ENCODE peak calls at places on chromosomes 4 and X, in eight cellular contexts. G, K, N, H, Q, C, M and J are unnamed samples.

GRCh38 chr4:53459548-53459947 is 82.1 kb downstream of the FIP1L1 start:
- DNase-seq in H (no peak), C (no peak), Q (no peak), N (peak; percentile 13), K (no peak), G (no peak), M (peak; percentile 22), J (no peak)

GRCh38 chr4:1227817-1228216 is 21.1 kb downstream of the CTBP1 start:
- DNase-seq in K (peak; percentile 34), C (no peak), Q (no peak), G (no peak), M (no peak), N (no peak), H (no peak), J (no peak)

GRCh38 chrX:110428144-110428543 is 69.5 kb downstream of the RTL9 start:
- DNase-seq in Q (no peak), K (no peak), G (no peak), C (no peak), H (no peak), M (no peak), N (no peak), J (no peak)

GRCh38 chr4:137129471-137130244 is 402.6 kb downstream of the PCDH18 start:
- DNase-seq in H (no peak), N (no peak), M (peak; percentile 80), K (no peak), G (no peak), C (no peak), Q (no peak), J (no peak)

GRCh38 chr4:83535520-83535944 is 376 bp upstream of the GPAT3 start:
- DNase-seq in G (no peak), K (peak; percentile 56), N (peak; percentile 83), H (peak; percentile 80), M (peak; percentile 87), C (no peak), Q (peak; percentile 63), J (no peak)

GRCh38 chr4:122796801-122797404 is 29.7 kb upstream of the FGF2 start:
- DNase-seq in K (no peak), N (no peak), M (no peak), Q (no peak), G (no peak), H (no peak), C (no peak), J (no peak)

GRCh38 chrX:26613951-26614350 is 398.0 kb downstream of the MAGEB5 start:
- DNase-seq in G (no peak), M (no peak), K (no peak), N (no peak), Q (no peak), H (no peak), C (no peak), J (no peak)

GRCh38 chr4:94803181-94803580 is 45.4 kb downstream of the BMPR1B start:
- DNase-seq in M (no peak), H (no peak), K (no peak), Q (no peak), N (no peak), G (no peak), C (no peak), J (no peak)

GRCh38 chr4:95363966-95364365 is 184.8 kb downstream of the UNC5C start:
- DNase-seq in H (no peak), G (no peak), C (no peak), Q (no peak), M (no peak), K (no peak), N (no peak), J (no peak)

GRCh38 chr4:112647785-112648184 is 10.8 kb downstream of the LARP7 start:
- DNase-seq in G (no peak), Q (no peak), H (no peak), M (no peak), N (no peak), C (no peak), K (no peak), J (no peak)

GRCh38 chr4:112646632-112647537 is 9.9 kb downstream of the LARP7 start:
- DNase-seq in H (no peak), Q (no peak), G (no peak), M (no peak), K (no peak), N (no peak), C (no peak), J (no peak)

GRCh38 chr4:112650332-112650731 is 13.4 kb downstream of the LARP7 start:
- DNase-seq in H (no peak), K (no peak), N (no peak), M (no peak), C (no peak), G (no peak), Q (no peak), J (no peak)

GRCh38 chr4:112649055-112649408 is 12.1 kb downstream of the LARP7 start:
- DNase-seq in M (no peak), G (no peak), C (no peak), K (no peak), H (no peak), N (no peak), Q (no peak), J (no peak)

GRCh38 chr4:112648263-112649054 is 11.5 kb downstream of the LARP7 start:
- DNase-seq in Q (no peak), C (no peak), G (no peak), K (no peak), M (no peak), H (no peak), N (no peak), J (no peak)
- H3K4me3 ChIP-seq in Q (no peak overlapping the region), C (no peak overlapping the region), G (no peak overlapping the region), K (no peak overlapping the region), M (no peak overlapping the region), H (no peak overlapping the region), N (no peak overlapping the region), J (no peak overlapping the region)

DNA sequence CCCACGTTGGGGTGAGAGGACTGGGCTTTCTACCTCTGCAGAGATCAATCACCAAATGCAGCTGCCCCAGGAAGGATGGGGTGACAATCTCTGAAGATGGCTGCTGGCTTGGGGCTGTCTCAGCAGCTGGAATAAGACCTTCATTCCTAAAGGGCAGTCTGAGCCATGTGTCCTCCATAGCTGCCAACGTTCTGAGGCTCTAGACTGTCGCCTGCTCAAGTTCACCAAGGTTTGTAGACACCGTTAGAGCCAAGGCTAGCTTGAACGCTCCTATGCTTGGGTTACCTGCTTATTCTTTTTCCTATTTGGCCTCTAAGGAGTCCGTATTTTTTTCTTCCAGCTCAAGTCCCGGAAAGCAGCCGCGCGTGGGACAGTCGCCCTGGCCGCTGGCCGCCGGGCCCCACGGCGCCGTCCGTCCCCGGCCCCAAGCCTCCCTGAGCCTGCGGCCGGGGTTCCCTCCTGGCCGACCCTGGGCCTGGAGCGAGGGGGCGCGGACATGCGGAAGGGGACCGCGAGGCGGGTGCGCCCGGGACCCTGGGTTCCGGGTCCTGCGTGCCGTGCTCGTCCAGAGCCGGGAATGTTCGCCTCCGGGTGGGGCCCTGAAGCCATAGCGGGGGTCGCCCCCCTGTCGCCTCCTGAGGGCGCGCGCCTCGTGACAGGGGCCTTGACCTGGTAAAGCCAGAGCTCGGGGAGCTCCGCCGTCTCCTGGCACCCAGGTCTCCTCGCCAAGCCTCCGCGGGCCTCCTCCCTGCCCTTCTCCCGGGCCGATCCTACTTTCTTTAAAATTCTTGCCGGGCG is 23.3 kb downstream of the MRFAP1 start:
- DNase-seq in C (no peak), K (no peak), G (no peak), Q (no peak), M (no peak), N (no peak), H (no peak), J (no peak)
- H3K4me3 ChIP-seq in C (peak overlapping the region; percentile 24), K (no peak overlapping the region), G (no peak overlapping the region), Q (no peak overlapping the region), M (no peak overlapping the region), N (no peak overlapping the region), H (peak overlapping the region; percentile 29), J (peak overlapping the region; percentile 26)

GRCh38 chr4:109913842-109914241 is 1.2 kb downstream of the EGF start:
- DNase-seq in N (no peak), C (no peak), G (no peak), M (no peak), K (no peak), Q (no peak), H (no peak), J (no peak)
- H3K4me3 ChIP-seq in N (no peak overlapping the region), C (no peak overlapping the region), G (no peak overlapping the region), M (no peak overlapping the region), K (no peak overlapping the region), Q (peak overlapping the region; percentile 45), H (no peak overlapping the region), J (peak overlapping the region; percentile 15)

GRCh38 chrX:154408659-154409221 is 314 bp downstream of the DNASE1L1 start:
- DNase-seq in K (no peak), M (no peak), Q (no peak), G (no peak), C (no peak), H (no peak), N (no peak), J (no peak)
- H3K4me3 ChIP-seq in K (peak overlapping the region; percentile 49), M (peak overlapping the region; percentile 47), Q (peak overlapping the region; percentile 59), G (peak overlapping the region; percentile 3), C (peak overlapping the region; percentile 43), H (no peak overlapping the region), N (no peak overlapping the region), J (peak overlapping the region; percentile 50)

GRCh38 chr4:159281781-159282180 is 178.9 kb downstream of the RAPGEF2 start:
- DNase-seq in Q (no peak), K (no peak), M (peak; percentile 39), G (no peak), N (no peak), C (no peak), H (no peak), J (no peak)

GRCh38 chr4:159280442-159281172 is 177.7 kb downstream of the RAPGEF2 start:
- DNase-seq in K (no peak), M (no peak), N (peak; percentile 87), H (no peak), Q (no peak), C (no peak), G (no peak), J (no peak)

GRCh38 chr4:159282944-159283343 is 180.1 kb downstream of the RAPGEF2 start:
- DNase-seq in Q (no peak), H (no peak), C (no peak), G (no peak), M (no peak), K (no peak), N (no peak), J (no peak)

GRCh38 chr4:159284733-159285132 is 181.9 kb downstream of the RAPGEF2 start:
- DNase-seq in C (no peak), H (no peak), K (no peak), N (no peak), G (no peak), M (no peak), Q (no peak), J (no peak)

DNA sequence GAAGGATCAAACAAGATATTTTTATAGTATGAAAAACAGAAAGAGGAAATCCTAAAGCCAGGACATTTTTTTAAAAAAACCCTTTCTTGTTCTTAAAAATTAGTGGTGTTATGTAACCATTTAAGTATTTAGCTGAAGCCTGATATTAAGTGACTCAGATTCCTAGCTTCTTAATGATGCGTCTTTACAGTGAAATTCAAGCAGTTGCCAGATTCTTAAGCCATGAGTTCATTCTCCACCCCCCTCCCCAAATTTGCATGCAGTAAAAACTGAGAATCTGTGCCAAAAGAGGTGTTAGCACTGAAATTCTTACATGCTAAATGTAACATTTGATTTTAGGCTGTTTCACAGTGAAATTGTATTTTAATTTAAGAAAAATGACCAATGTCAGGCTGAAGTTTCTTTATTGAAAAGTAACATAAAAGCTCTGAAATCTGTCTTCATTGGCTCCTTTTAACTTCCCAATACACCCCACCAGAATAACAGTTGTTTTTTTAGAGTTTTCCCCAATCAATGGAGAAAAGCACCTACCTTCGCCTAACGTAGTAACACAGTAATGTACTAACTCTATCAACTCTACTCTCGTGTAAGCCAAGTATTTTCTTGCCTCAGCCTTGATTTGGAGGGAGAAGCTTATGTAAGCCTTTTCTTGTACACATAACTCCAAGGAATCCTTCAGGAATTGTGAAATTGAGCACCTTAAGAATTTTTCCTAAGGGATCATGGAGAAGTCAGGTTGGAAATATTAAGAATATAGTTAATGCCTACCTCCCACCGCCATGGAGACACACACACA is 181.0 kb downstream of the RAPGEF2 start:
- DNase-seq in N (no peak), H (no peak), G (no peak), K (no peak), Q (peak; percentile 8), M (peak; percentile 73), C (peak; percentile 72), J (no peak)
- H3K4me3 ChIP-seq in N (no peak overlapping the region), H (no peak overlapping the region), G (no peak overlapping the region), K (no peak overlapping the region), Q (no peak overlapping the region), M (no peak overlapping the region), C (no peak overlapping the region), J (no peak overlapping the region)